ENCODE peak calls at places on chromosomes 16 and 17, in six cellular contexts. One of them, this sample, is unnamed.

GRCh38 chr17:69597898-69598692 is 183.6 kb downstream of the MAP2K6 start:
- DNase-seq in IMR-90: peak
- DNase-seq in H9: no peak
- DNase-seq in neuronal stem cell: no peak
- DNase-seq in mesenchymal stem cell: peak
- DNase-seq in H1: no peak
- DNase-seq in this sample: peak

GRCh38 chr16:2032285-2033056 is 5.8 kb downstream of the NHERF2 start:
- DNase-seq in IMR-90: peak
- DNase-seq in H9: no peak
- DNase-seq in neuronal stem cell: no peak
- DNase-seq in mesenchymal stem cell: peak
- DNase-seq in H1: no peak
- DNase-seq in this sample: no peak

GRCh38 chr16:87945351-87946042 is 5.7 kb upstream of the BANP start:
- DNase-seq in IMR-90: peak
- DNase-seq in H9: peak
- DNase-seq in neuronal stem cell: peak
- DNase-seq in mesenchymal stem cell: peak
- DNase-seq in H1: no peak
- DNase-seq in this sample: peak

GRCh38 chr16:22665048-22665797 is 148.7 kb upstream of the HS3ST2 start:
- DNase-seq in IMR-90: no peak
- DNase-seq in H9: peak
- DNase-seq in neuronal stem cell: no peak
- DNase-seq in mesenchymal stem cell: no peak
- DNase-seq in H1: peak
- DNase-seq in this sample: no peak

GRCh38 chr16:76201385-76201784 is 75.8 kb upstream of the CNTNAP4 start:
- DNase-seq in IMR-90: no peak
- DNase-seq in H9: no peak
- DNase-seq in neuronal stem cell: no peak
- DNase-seq in mesenchymal stem cell: peak
- DNase-seq in H1: no peak
- DNase-seq in this sample: peak

GRCh38 chr17:76689859-76690258 is 20.9 kb downstream of the MXRA7 start:
- DNase-seq in IMR-90: no peak
- DNase-seq in H9: no peak
- DNase-seq in neuronal stem cell: no peak
- DNase-seq in mesenchymal stem cell: no peak
- DNase-seq in H1: no peak
- DNase-seq in this sample: peak

GRCh38 chr17:78728495-78728894 is 53.6 kb downstream of the CYTH1 start:
- DNase-seq in IMR-90: no peak
- DNase-seq in H9: no peak
- DNase-seq in neuronal stem cell: no peak
- DNase-seq in mesenchymal stem cell: no peak
- DNase-seq in H1: no peak
- DNase-seq in this sample: no peak

GRCh38 chr17:46935658-46936266 is 12.8 kb downstream of the GOSR2 start:
- DNase-seq in IMR-90: no peak
- DNase-seq in H9: no peak
- DNase-seq in neuronal stem cell: no peak
- DNase-seq in mesenchymal stem cell: no peak
- DNase-seq in H1: no peak
- DNase-seq in this sample: no peak

GRCh38 chr16:22007159-22007508 is 777 bp upstream of the MOSMO start:
- DNase-seq in IMR-90: no peak
- DNase-seq in H9: no peak
- DNase-seq in neuronal stem cell: no peak
- DNase-seq in mesenchymal stem cell: no peak
- DNase-seq in H1: no peak
- DNase-seq in this sample: no peak

GRCh38 chr17:57549468-57549867 is 195.6 kb downstream of the CCDC182 start:
- DNase-seq in IMR-90: no peak
- DNase-seq in H9: no peak
- DNase-seq in neuronal stem cell: no peak
- DNase-seq in mesenchymal stem cell: no peak
- DNase-seq in H1: no peak
- DNase-seq in this sample: no peak

DNA sequence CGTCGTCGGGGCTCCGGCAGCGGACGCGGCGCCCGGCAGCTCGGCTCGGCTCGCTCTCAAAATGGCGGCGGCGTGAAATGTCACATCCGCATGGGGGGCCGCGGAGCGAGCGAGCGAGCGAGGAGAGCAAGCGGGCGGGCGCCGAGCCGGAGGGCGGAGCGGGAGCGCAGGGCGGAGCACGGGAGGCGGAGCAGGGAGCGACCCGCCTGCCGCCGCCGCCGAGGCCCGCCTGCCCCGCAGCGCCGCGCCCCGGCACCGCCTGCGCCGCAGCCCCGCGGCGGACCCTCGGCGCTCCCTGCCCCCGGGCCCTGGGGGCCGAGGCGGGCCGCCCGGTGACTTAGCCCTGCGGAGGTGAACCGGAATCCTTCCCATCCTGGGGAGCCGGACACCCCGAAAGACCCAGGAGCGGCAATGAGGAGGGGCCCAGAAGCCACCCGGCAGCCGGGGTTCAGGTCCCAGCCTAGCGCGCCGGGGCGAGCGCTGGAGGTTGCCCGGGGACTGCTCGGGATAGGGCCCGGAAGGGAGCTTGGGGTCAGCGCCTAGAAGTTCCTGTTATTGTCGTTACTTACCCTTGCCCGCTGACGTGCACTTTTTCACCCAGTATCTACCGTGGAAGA is at the start of gene USP7:
- DNase-seq in IMR-90: peak
- DNase-seq in H9: peak
- DNase-seq in neuronal stem cell: peak
- DNase-seq in mesenchymal stem cell: peak
- DNase-seq in H1: peak
- DNase-seq in this sample: peak
- H2BK120ac ChIP-seq in IMR-90: peak
- H2BK120ac ChIP-seq in H9: no peak
- H2BK120ac ChIP-seq in neuronal stem cell: no peak
- H2BK120ac ChIP-seq in mesenchymal stem cell: peak
- H2BK120ac ChIP-seq in H1: no peak
- H2BK120ac ChIP-seq in this sample: peak

GRCh38 chr16:31079342-31079944 is 5.2 kb downstream of the ZNF646 start:
- DNase-seq in IMR-90: no peak
- DNase-seq in H9: no peak
- DNase-seq in neuronal stem cell: no peak
- DNase-seq in mesenchymal stem cell: no peak
- DNase-seq in H1: no peak
- DNase-seq in this sample: no peak
- H2BK120ac ChIP-seq in IMR-90: no peak
- H2BK120ac ChIP-seq in H9: no peak
- H2BK120ac ChIP-seq in neuronal stem cell: no peak
- H2BK120ac ChIP-seq in mesenchymal stem cell: no peak
- H2BK120ac ChIP-seq in H1: no peak
- H2BK120ac ChIP-seq in this sample: no peak

GRCh38 chr17:73492125-73492801 is 152.0 kb downstream of the SDK2 start:
- DNase-seq in IMR-90: no peak
- DNase-seq in H9: no peak
- DNase-seq in neuronal stem cell: no peak
- DNase-seq in mesenchymal stem cell: no peak
- DNase-seq in H1: no peak
- DNase-seq in this sample: no peak
- H2BK120ac ChIP-seq in IMR-90: no peak
- H2BK120ac ChIP-seq in H9: no peak
- H2BK120ac ChIP-seq in neuronal stem cell: no peak
- H2BK120ac ChIP-seq in mesenchymal stem cell: no peak
- H2BK120ac ChIP-seq in H1: no peak
- H2BK120ac ChIP-seq in this sample: no peak

GRCh38 chr17:17021194-17021863 is 20.9 kb upstream of the MPRIP start:
- DNase-seq in IMR-90: no peak
- DNase-seq in H9: peak
- DNase-seq in neuronal stem cell: peak
- DNase-seq in mesenchymal stem cell: no peak
- DNase-seq in H1: no peak
- DNase-seq in this sample: peak
- H2BK120ac ChIP-seq in IMR-90: peak
- H2BK120ac ChIP-seq in H9: no peak
- H2BK120ac ChIP-seq in neuronal stem cell: peak
- H2BK120ac ChIP-seq in mesenchymal stem cell: no peak
- H2BK120ac ChIP-seq in H1: no peak
- H2BK120ac ChIP-seq in this sample: peak

GRCh38 chr16:86510465-86511261 is at the start of gene FOXF1:
- DNase-seq in IMR-90: peak
- DNase-seq in H9: peak
- DNase-seq in neuronal stem cell: peak
- DNase-seq in mesenchymal stem cell: peak
- DNase-seq in H1: peak
- DNase-seq in this sample: no peak
- H2BK120ac ChIP-seq in IMR-90: peak
- H2BK120ac ChIP-seq in H9: no peak
- H2BK120ac ChIP-seq in neuronal stem cell: peak
- H2BK120ac ChIP-seq in mesenchymal stem cell: peak
- H2BK120ac ChIP-seq in H1: no peak
- H2BK120ac ChIP-seq in this sample: no peak

GRCh38 chr16:64865037-64865696 is 256.7 kb downstream of the CDH11 start:
- DNase-seq in IMR-90: peak
- DNase-seq in H9: no peak
- DNase-seq in neuronal stem cell: no peak
- DNase-seq in mesenchymal stem cell: peak
- DNase-seq in H1: no peak
- DNase-seq in this sample: no peak
- H2BK120ac ChIP-seq in IMR-90: peak
- H2BK120ac ChIP-seq in H9: no peak
- H2BK120ac ChIP-seq in neuronal stem cell: no peak
- H2BK120ac ChIP-seq in mesenchymal stem cell: peak
- H2BK120ac ChIP-seq in H1: no peak
- H2BK120ac ChIP-seq in this sample: no peak

DNA sequence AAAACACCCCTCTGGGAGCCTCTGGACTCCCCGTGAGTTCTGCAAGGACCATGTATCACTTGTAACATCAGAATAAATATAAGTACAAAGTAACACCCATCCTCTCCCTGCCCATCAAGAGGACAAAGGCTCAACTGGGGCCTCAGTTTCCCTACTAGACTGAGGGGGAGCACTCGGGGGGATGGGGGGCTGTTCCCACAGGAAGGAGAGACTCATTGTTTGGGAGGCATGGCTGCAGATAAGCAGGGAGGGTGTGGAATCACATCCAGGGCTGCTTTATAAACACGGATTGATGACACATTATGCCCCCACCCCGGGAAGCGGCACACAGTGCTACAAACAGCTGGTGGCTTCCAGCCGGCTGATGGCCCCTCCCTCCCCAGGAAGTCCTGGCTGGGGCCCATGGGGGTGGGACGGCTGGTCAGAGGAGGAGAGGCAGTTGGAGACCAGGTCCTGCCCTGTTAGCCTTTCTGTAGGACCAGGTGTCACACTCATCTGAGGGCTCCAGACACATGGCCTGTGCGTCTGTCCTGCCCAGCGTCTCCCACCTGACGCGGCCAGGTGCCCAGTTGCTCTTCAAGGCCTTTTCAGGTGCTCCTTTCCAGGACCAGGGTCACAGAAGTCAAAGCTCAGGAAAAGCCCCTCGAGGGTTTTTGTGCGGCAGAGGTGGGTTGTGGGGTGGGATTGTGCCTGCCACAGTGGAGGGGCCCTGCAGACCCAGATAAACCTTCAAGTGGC is 1.3 kb upstream of the MPG start:
- DNase-seq in IMR-90: peak
- DNase-seq in H9: no peak
- DNase-seq in neuronal stem cell: no peak
- DNase-seq in mesenchymal stem cell: peak
- DNase-seq in H1: no peak
- DNase-seq in this sample: peak
- H2BK120ac ChIP-seq in IMR-90: peak
- H2BK120ac ChIP-seq in H9: no peak
- H2BK120ac ChIP-seq in neuronal stem cell: peak
- H2BK120ac ChIP-seq in mesenchymal stem cell: peak
- H2BK120ac ChIP-seq in H1: no peak
- H2BK120ac ChIP-seq in this sample: peak